ENCODE peak calls at places on chromosomes 13 and 19, in nine cellular contexts. Q is Karpas-422; F is stimulated activated CD8-positive, alpha-beta memory T cell treated with anti-CD3 and anti-CD28 coated beads, Interleukin-4, amount 100 ng/mL, for 4 hours; D is skeletal muscle cell; M is hepatic stellate cell; I is ureter; T is stimulated activated CD4-positive, alpha-beta T cell treated with anti-CD3 and anti-CD28 coated beads, TNF-alpha, amount 100 ng/mL, for 1 hour; C is nucleus accumbens; V is activated T-helper 2 cell treated with anti-CD3 and anti-CD28 coated beads, Interferon-gamma antibody, Interleukin-2, Interleukin-4, amounts not matched to agents 10 μg/mL and 5 μg/mL and 100 μg/mL, durations not matched to agents 14 hours and 24 hours and 36 hours. O is an unnamed sample.

GRCh38 chr13:37681295-37682032 is 82.9 kb upstream of the POSTN start:
- DNase-seq in T (no peak), C (no peak), M (peak), V (no peak), D (peak), F (no peak), Q (no peak), I (no peak), O (no peak)

GRCh38 chr19:39679056-39679790 is 23.5 kb downstream of the LGALS16 start:
- DNase-seq in V (peak), C (no peak), D (no peak), F (no peak), M (no peak), Q (no peak), I (no peak), T (no peak), O (no peak)

GRCh38 chr13:42474954-42475353 is 99.0 kb upstream of the TNFSF11 start:
- DNase-seq in V (no peak), F (no peak), I (no peak), Q (no peak), T (no peak), M (no peak), C (no peak), D (peak), O (no peak)

GRCh38 chr13:114024603-114025431 is 50.9 kb upstream of the C13orf46 start:
- DNase-seq in D (no peak), F (no peak), C (no peak), M (no peak), I (no peak), Q (peak), V (no peak), T (no peak), O (no peak)

GRCh38 chr13:24135674-24136300 is 24.7 kb upstream of the SPATA13 start:
- DNase-seq in Q (no peak), M (peak), T (no peak), F (no peak), V (no peak), C (no peak), D (no peak), I (no peak), O (no peak)

GRCh38 chr13:102399791-102400618 is 1.8 kb downstream of the FGF14 start:
- DNase-seq in V (no peak), T (no peak), Q (no peak), F (no peak), D (no peak), C (peak), I (no peak), M (peak), O (no peak)

GRCh38 chr19:10113964-10114650 is 2.6 kb downstream of the P2RY11 start:
- DNase-seq in M (no peak), I (no peak), F (no peak), T (no peak), D (no peak), C (no peak), Q (peak), V (no peak), O (no peak)

GRCh38 chr19:17656970-17657369 is 31.2 kb downstream of the UNC13A start:
- DNase-seq in Q (no peak), F (no peak), C (no peak), T (no peak), D (no peak), I (no peak), M (no peak), V (no peak), O (no peak)

GRCh38 chr13:51001335-51001734 is 91.7 kb downstream of the RNASEH2B start:
- DNase-seq in I (no peak), V (no peak), T (no peak), M (no peak), Q (no peak), F (no peak), C (no peak), D (no peak), O (no peak)

GRCh38 chr19:18418725-18419194 is 438 bp upstream of the SSBP4 start:
- DNase-seq in I (peak), C (peak), Q (no peak), V (no peak), M (no peak), D (no peak), T (no peak), F (no peak), O (no peak)

GRCh38 chr13:45361596-45362206 is 20.7 kb upstream of the TPT1 start:
- DNase-seq in D (no peak), I (no peak), Q (no peak), M (no peak), C (no peak), T (no peak), F (no peak), V (no peak), O (no peak)

GRCh38 chr13:23753523-23753922 is 135.7 kb downstream of the MIPEP start:
- DNase-seq in I (no peak), Q (no peak), V (no peak), D (no peak), F (no peak), T (no peak), C (no peak), M (peak), O (no peak)

GRCh38 chr19:1279782-1280341 is 4.5 kb downstream of the FAM174C start:
- DNase-seq in T (no peak), D (no peak), V (peak), Q (peak), C (peak), F (no peak), I (peak), M (peak), O (peak)

GRCh38 chr13:84607614-84608013 is 725.3 kb upstream of the SLITRK1 start:
- DNase-seq in T (no peak), D (peak), V (no peak), F (no peak), Q (no peak), C (no peak), M (peak), I (no peak), O (no peak)

GRCh38 chr13:21611385-21611784 is 7.4 kb upstream of the MICU2 start:
- DNase-seq in C (no peak), M (no peak), D (no peak), T (no peak), I (no peak), Q (peak), V (no peak), F (no peak), O (no peak)

GRCh38 chr19:51079486-51080110 is 3.1 kb downstream of the KLK14 start:
- DNase-seq in T (no peak), M (no peak), D (no peak), V (no peak), I (no peak), C (no peak), F (no peak), Q (no peak), O (no peak)

GRCh38 chr19:49588370-49589122 is 2.4 kb upstream of the PRR12 start:
- DNase-seq in V (no peak), C (no peak), M (no peak), D (no peak), Q (no peak), F (no peak), I (no peak), T (no peak), O (no peak)